ENCODE peak calls at places on chromosomes 7 and 10, in five cellular contexts. Y, Q, E, L and P are unnamed samples.

GRCh38 chr7:106021211-106022067 is 58.4 kb downstream of the CDHR3 start:
- DNase-seq in Y (no peak), Q (no peak), E (no peak), L (no peak), P (peak)

GRCh38 chr10:111299037-111299436 is 222.2 kb downstream of the ADRA2A start:
- DNase-seq in Y (no peak), Q (no peak), E (no peak), L (no peak), P (no peak)

GRCh38 chr10:80132299-80133139 is at the start of gene PLAC9:
- DNase-seq in Y (no peak), Q (no peak), E (no peak), L (no peak), P (peak)

GRCh38 chr10:52740913-52741675 is 31.5 kb downstream of the MBL2 start:
- DNase-seq in Y (peak), Q (no peak), E (peak), L (peak), P (peak)

GRCh38 chr7:46515844-46516590 is 594.9 kb upstream of the IGFBP3 start:
- DNase-seq in Y (no peak), Q (no peak), E (no peak), L (no peak), P (no peak)

GRCh38 chr7:141208539-141208938 is 134.7 kb downstream of the TMEM178B start:
- DNase-seq in Y (no peak), Q (no peak), E (no peak), L (no peak), P (peak)

GRCh38 chr10:63133056-63133786 is at the start of gene NRBF2:
- DNase-seq in Y (peak), Q (peak), E (peak), L (peak), P (peak)

GRCh38 chr10:43120948-43121290 is 17.3 kb upstream of the CSGALNACT2 start:
- DNase-seq in Y (no peak), Q (peak), E (no peak), L (no peak), P (no peak)

GRCh38 chr7:100604976-100605911 is 3.1 kb downstream of the PCOLCE start:
- DNase-seq in Y (peak), Q (no peak), E (no peak), L (peak), P (peak)

GRCh38 chr7:129169171-129169643 is 19.2 kb upstream of the SMO start:
- DNase-seq in Y (no peak), Q (no peak), E (no peak), L (peak), P (peak)

GRCh38 chr7:47943676-47944474 is 4.4 kb downstream of the PKD1L1 start:
- DNase-seq in Y (no peak), Q (no peak), E (no peak), L (no peak), P (no peak)

GRCh38 chr10:126892150-126892872 is 12.9 kb upstream of the DOCK1 start:
- DNase-seq in Y (no peak), Q (no peak), E (no peak), L (no peak), P (no peak)

GRCh38 chr10:68125770-68126169 is 16.5 kb downstream of the MYPN start:
- DNase-seq in Y (peak), Q (no peak), E (no peak), L (no peak), P (no peak)

GRCh38 chr7:631966-632830 is 94.3 kb upstream of the DNAAF5 start:
- DNase-seq in Y (no peak), Q (no peak), E (no peak), L (no peak), P (no peak)

GRCh38 chr7:46169384-46169755 is 248.3 kb upstream of the IGFBP3 start:
- DNase-seq in Y (no peak), Q (no peak), E (no peak), L (no peak), P (no peak)

GRCh38 chr7:23680417-23681405 is 712 bp downstream of the FAM221A start:
- DNase-seq in Y (no peak), Q (no peak), E (no peak), L (no peak), P (peak)

GRCh38 chr7:135856356-135857144 is 107.9 kb upstream of the FAM180A start:
- DNase-seq in Y (no peak), Q (no peak), E (no peak), L (no peak), P (no peak)

GRCh38 chr10:121608669-121609190 is 10.5 kb upstream of the FGFR2 start:
- DNase-seq in Y (peak), Q (no peak), E (peak), L (peak), P (peak)

GRCh38 chr10:56633876-56634452 is 272.9 kb upstream of the ZWINT start:
- DNase-seq in Y (no peak), Q (peak), E (no peak), L (no peak), P (no peak)

GRCh38 chr7:94064541-94065191 is 60.5 kb upstream of the BET1 start:
- DNase-seq in Y (no peak), Q (no peak), E (no peak), L (no peak), P (peak)

GRCh38 chr10:30491204-30491603 is 57.2 kb downstream of the MAP3K8 start:
- DNase-seq in Y (no peak), Q (no peak), E (no peak), L (no peak), P (no peak)

GRCh38 chr7:108112683-108113082 is 17.5 kb downstream of the LAMB4 start:
- DNase-seq in Y (no peak), Q (no peak), E (no peak), L (no peak), P (no peak)

GRCh38 chr7:158097106-158097505 is 490.5 kb downstream of the PTPRN2 start:
- DNase-seq in Y (no peak), Q (no peak), E (no peak), L (no peak), P (no peak)

GRCh38 chr7:128404143-128404681 is 5.6 kb downstream of the IMPDH1 start:
- DNase-seq in Y (no peak), Q (no peak), E (no peak), L (no peak), P (no peak)

GRCh38 chr7:139487366-139488080 is 4.0 kb upstream of the KLRG2 start:
- DNase-seq in Y (no peak), Q (no peak), E (no peak), L (no peak), P (no peak)

GRCh38 chr10:89632824-89633223 is 12.2 kb downstream of the PANK1 start:
- DNase-seq in Y (no peak), Q (no peak), E (peak), L (no peak), P (no peak)

GRCh38 chr10:127196227-127196954 is at the start of gene INSYN2A:
- DNase-seq in Y (peak), Q (no peak), E (no peak), L (no peak), P (peak)

GRCh38 chr10:46220872-46221538 is 65.8 kb upstream of the ANTXRL start:
- DNase-seq in Y (peak), Q (no peak), E (peak), L (peak), P (peak)

GRCh38 chr7:139620676-139621344 is 97.3 kb downstream of the CLEC2L start:
- DNase-seq in Y (peak), Q (no peak), E (peak), L (peak), P (peak)

GRCh38 chr7:47536705-47537611 is 45.0 kb downstream of the TNS3 start:
- DNase-seq in Y (no peak), Q (no peak), E (no peak), L (no peak), P (peak)

GRCh38 chr7:121003986-121004685 is 15.6 kb downstream of the CPED1 start:
- DNase-seq in Y (no peak), Q (no peak), E (no peak), L (no peak), P (no peak)

GRCh38 chr10:75016290-75016689 is 95.2 kb upstream of the SAMD8 start:
- DNase-seq in Y (no peak), Q (no peak), E (no peak), L (no peak), P (no peak)

GRCh38 chr7:24824400-24824799 is 67.1 kb upstream of the GSDME start:
- DNase-seq in Y (no peak), Q (no peak), E (no peak), L (no peak), P (no peak)

GRCh38 chr10:34761443-34761842 is 53.7 kb downstream of the PARD3 start:
- DNase-seq in Y (no peak), Q (no peak), E (no peak), L (no peak), P (no peak)

GRCh38 chr10:69895759-69896158 is 94.1 kb downstream of the COL13A1 start:
- DNase-seq in Y (no peak), Q (no peak), E (no peak), L (no peak), P (no peak)
- TF ChIP-seq JUNB in Y (no peak), Q (no peak), E (no peak), L (no peak), P (no peak)

DNA sequence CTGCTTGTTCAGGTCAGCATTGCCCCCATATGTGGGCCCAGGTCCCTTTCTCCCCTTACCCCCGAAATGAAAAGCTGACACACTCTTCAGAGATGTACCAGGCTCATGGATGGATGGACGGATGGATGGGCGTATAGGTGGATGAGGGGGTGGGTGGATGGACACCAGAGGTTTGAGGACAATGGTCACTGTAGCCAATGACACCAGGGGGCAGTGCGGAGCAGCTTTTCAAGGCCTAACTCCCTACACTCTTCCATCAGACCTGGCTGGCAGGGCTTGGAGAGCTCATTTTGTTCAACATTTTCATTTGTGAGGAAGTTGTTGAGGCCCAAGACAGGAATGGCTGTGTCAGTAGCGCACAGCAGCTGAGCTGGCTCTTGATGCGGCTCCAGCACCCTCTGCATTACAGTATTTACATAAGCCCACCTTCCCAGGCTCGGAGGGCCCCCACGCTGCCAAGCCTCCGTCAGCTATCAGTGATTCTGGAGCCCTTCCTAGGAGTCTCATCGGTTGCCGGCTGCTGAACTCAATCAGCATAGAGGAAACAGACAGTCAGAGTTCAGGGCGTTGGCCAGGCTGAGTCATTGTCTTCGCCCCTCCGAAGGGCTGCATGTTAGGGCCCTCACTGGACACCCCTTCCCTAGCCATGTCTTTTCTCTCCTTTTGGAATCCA is 11.6 kb upstream of the FFAR4 start:
- DNase-seq in Y (peak), Q (no peak), E (peak), L (peak), P (peak)
- TF ChIP-seq JUNB in Y (no peak), Q (no peak), E (no peak), L (no peak), P (no peak)

GRCh38 chr7:82051641-82052040 is 281.8 kb upstream of the HGF start:
- DNase-seq in Y (peak), Q (no peak), E (no peak), L (no peak), P (no peak)

GRCh38 chr7:82050134-82050533 is 280.3 kb upstream of the HGF start:
- DNase-seq in Y (peak), Q (no peak), E (peak), L (no peak), P (peak)

GRCh38 chr7:82050792-82051191 is 280.9 kb upstream of the HGF start:
- DNase-seq in Y (peak), Q (no peak), E (no peak), L (no peak), P (no peak)

GRCh38 chr7:82053453-82054032 is 283.7 kb upstream of the HGF start:
- DNase-seq in Y (no peak), Q (no peak), E (no peak), L (no peak), P (no peak)

DNA sequence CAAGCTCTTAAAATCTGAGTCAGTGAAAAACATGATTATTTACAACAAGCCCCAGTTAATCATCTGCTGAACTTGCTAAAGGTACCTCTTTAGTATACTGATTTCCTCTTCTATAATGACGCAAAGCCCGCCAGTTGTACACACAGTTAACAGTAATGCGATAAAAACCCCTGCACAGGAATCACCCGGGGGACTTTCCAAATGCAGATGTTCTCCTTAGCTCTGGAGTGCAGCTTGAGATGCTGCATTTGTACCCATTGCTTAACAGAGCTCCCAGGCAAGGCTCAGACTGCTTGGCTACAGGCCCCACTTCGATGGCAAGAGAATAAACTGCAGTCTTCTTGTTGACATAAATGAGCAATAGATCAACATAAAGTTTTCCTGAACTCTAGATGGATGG is 279.6 kb upstream of the HGF start:
- DNase-seq in Y (peak), Q (peak), E (no peak), L (no peak), P (no peak)
- TF ChIP-seq JUNB in Y (peak), Q (no peak), E (no peak), L (no peak), P (no peak)

DNA sequence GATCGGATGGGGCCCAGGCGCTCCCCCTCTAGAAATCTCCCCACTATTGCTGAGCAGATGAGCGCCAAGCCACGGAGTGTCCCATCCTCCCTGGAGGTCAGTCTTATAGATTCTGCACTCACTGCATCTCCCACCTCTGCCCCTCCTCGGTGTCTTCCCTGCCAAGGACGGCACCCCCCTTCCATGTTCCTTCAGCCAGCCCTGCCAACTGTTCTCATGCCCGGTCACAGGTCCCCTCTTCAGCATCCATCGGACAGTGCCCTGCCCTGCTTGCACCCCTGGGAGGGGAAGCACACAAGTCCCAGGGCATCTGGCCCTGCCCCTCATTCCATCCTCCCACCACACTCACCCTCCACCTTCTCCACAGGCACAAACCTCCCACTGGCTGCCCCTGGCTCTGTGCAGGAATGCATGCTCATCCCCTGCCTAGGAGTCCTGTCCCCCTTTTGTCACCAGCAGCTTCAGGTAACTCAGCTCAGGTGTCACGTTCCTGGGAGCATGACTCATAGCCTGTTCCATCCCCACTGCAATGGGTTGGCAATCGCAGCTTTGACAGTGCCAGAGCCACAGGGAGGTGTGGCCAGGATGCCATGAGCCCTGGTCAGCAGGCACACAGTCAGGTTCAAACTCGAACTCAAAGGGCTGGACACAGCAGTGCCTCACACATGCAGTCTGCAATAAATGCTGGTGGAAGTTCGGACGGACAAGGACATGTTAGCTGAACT is 234.7 kb upstream of the TCERG1L start:
- DNase-seq in Y (no peak), Q (no peak), E (no peak), L (no peak), P (no peak)
- TF ChIP-seq JUNB in Y (no peak), Q (no peak), E (no peak), L (no peak), P (no peak)

GRCh38 chr7:5183155-5183554 is 6.9 kb upstream of the WIPI2 start:
- DNase-seq in Y (no peak), Q (no peak), E (no peak), L (no peak), P (no peak)
- TF ChIP-seq JUNB in Y (no peak), Q (no peak), E (no peak), L (no peak), P (no peak)

GRCh38 chr7:151705744-151706567 is 171.0 kb downstream of the PRKAG2 start:
- DNase-seq in Y (peak), Q (no peak), E (peak), L (peak), P (peak)
- TF ChIP-seq JUNB in Y (peak), Q (no peak), E (no peak), L (no peak), P (no peak)

GRCh38 chr7:66033471-66034385 is 41.9 kb upstream of the ASL start:
- DNase-seq in Y (no peak), Q (no peak), E (no peak), L (no peak), P (no peak)
- TF ChIP-seq JUNB in Y (no peak), Q (no peak), E (no peak), L (no peak), P (no peak)

DNA sequence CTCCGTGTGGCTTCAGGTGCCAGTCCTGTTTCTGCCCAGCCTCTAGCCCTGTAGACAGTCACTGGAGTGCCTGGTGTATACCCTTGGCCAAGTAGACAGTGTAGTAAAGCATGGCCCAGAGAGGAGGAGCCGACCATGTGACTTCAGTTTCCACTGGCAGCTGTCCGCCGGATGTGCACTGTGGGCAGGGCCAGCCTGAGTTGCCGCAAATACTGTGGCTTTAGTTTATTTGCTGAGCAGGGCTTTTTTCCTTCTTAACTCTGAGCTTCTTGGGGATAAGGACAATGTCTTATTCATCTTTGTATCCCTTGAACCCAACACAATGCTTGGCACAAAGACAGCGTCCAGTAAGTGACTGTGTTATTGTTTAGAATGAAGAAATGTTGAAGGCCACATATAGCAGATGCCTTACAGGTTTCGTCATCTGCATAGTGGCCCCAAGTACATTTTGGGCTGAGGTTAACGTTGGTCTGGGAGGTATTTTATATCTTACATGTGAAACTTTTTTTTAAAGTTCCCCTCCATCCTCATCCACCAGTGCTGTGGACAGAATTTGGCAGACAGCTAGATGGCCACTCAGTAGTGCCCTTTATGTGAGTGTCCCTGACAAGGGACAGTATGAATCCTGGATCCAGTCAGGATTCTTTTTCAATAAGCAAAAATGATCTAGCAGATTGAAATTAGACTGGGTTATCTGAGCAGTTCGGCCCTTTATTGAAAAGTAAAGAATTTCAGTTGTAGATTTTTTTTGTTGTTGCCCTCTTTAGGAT is 40.6 kb downstream of the CYP17A1 start:
- DNase-seq in Y (no peak), Q (peak), E (no peak), L (no peak), P (no peak)
- TF ChIP-seq JUNB in Y (no peak), Q (no peak), E (no peak), L (no peak), P (no peak)

GRCh38 chr10:14534152-14534551 is 203.4 kb upstream of the FRMD4A start:
- DNase-seq in Y (no peak), Q (no peak), E (no peak), L (no peak), P (no peak)
- TF ChIP-seq JUNB in Y (no peak), Q (no peak), E (no peak), L (no peak), P (no peak)

DNA sequence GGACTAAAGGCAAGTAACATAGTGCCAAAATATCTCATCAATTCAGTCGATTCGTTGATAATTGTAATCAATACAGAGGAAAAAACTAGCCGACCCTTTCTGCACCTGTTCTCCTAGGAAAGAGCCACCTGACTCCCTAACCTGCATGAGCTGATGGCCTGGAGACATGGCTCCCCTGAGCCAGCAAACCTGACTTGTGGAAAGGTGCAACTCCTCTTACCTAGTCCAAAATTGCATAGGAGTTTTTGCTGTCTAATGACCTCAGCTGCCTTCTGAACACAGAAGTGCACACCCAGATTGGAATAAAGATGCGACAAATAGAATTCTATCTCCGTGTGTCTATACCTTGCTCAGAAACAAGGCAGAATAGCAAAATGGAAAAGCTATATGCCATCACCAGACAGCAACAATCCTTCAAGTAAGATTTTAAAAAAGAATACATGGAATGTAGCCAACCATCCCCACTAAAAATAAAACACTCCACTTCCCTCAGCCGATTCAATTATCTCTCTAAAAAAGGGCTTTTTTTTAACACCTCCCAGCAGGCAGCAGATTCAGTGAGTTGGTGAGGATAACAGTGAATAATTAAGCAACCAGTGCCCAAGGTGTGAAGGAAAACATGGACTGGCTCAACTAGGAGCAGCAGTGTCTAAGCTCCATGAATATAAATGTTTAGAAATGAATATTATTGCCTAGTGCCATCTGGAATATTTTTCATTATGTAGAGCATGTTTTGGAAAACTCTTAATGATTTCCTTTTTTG is 26.6 kb upstream of the LMTK2 start:
- DNase-seq in Y (no peak), Q (no peak), E (no peak), L (no peak), P (no peak)
- TF ChIP-seq JUNB in Y (no peak), Q (no peak), E (no peak), L (no peak), P (no peak)